ENCODE peak calls at places on chromosomes 1 and 21, in five cellular contexts. B is IMR-90, M is heart left ventricle, A is OCI-LY7, X is PC-9. P is an unnamed sample.

GRCh38 chr1:185426761-185427698 is 110.0 kb upstream of the IVNS1ABP start:
- DNase-seq in B (no peak), M (peak; percentile 52), A (no peak), X (no peak), P (no peak)

GRCh38 chr1:1371354-1371740 is 3.7 kb downstream of the AURKAIP1 start:
- DNase-seq in B (no peak), M (no peak), A (no peak), X (no peak), P (no peak)

GRCh38 chr1:206694151-206694550 is 9.4 kb downstream of the MAPKAPK2 start:
- DNase-seq in B (no peak), M (no peak), A (no peak), X (no peak), P (no peak)

GRCh38 chr1:32094721-32095521 is 12.9 kb upstream of the KPNA6 start:
- DNase-seq in B (no peak), M (no peak), A (no peak), X (peak; percentile 42), P (no peak)

GRCh38 chr21:27681038-27681437 is 714.1 kb upstream of the ADAMTS5 start:
- DNase-seq in B (peak; percentile 46), M (no peak), A (no peak), X (no peak), P (no peak)

GRCh38 chr21:41766883-41767605 is at the start of gene RIPK4:
- DNase-seq in B (peak; percentile 23), M (no peak), A (peak; percentile 76), X (peak; percentile 84), P (peak; percentile 61)

GRCh38 chr1:31891280-31891679 is 46.9 kb downstream of the PTP4A2 start:
- DNase-seq in B (peak; percentile 16), M (no peak), A (no peak), X (no peak), P (no peak)

GRCh38 chr1:179124866-179125265 is 43.0 kb downstream of the TOR3A start:
- DNase-seq in B (peak; percentile 78), M (no peak), A (no peak), X (no peak), P (no peak)

GRCh38 chr1:216332003-216332402 is 91.2 kb downstream of the USH2A start:
- DNase-seq in B (no peak), M (no peak), A (no peak), X (no peak), P (no peak)

GRCh38 chr1:108049083-108049819 is 84.3 kb upstream of the VAV3 start:
- DNase-seq in B (no peak), M (peak; percentile 33), A (peak; percentile 36), X (no peak), P (no peak)

GRCh38 chr21:37710555-37711293 is 205.5 kb downstream of the KCNJ6 start:
- DNase-seq in B (peak; percentile 68), M (peak; percentile 51), A (no peak), X (no peak), P (no peak)

GRCh38 chr1:54287821-54288220 is 87.9 kb downstream of the MRPL37 start:
- DNase-seq in B (peak; percentile 63), M (no peak), A (no peak), X (no peak), P (no peak)

GRCh38 chr1:178241057-178241456 is 147.2 kb downstream of the RASAL2 start:
- DNase-seq in B (peak; percentile 77), M (no peak), A (no peak), X (no peak), P (no peak)

GRCh38 chr1:58304584-58304983 is 241.9 kb downstream of the OMA1 start:
- DNase-seq in B (no peak), M (no peak), A (no peak), X (no peak), P (no peak)

GRCh38 chr1:206931709-206932108 is 10.0 kb upstream of the FCMR start:
- DNase-seq in B (no peak), M (no peak), A (peak; percentile 25), X (no peak), P (no peak)

GRCh38 chr1:204989266-204990058 is 53.5 kb upstream of the CNTN2 start:
- DNase-seq in B (peak; percentile 67), M (peak; percentile 68), A (peak; percentile 65), X (peak; percentile 68), P (peak; percentile 77)

GRCh38 chr1:26121854-26122773 is 10.5 kb downstream of the PDIK1L start:
- DNase-seq in B (no peak), M (no peak), A (no peak), X (peak; percentile 28), P (no peak)
- H3K4me1 ChIP-seq in B (no peaks in the 10 kb centered on the region), M (peaks cover 23% of the 10 kb centered on the region), A (peaks cover 25% of the 10 kb centered on the region), X (peaks cover 57% of the 10 kb centered on the region), P (no peaks in the 10 kb centered on the region)

GRCh38 chr1:151478923-151479322 is 19.6 kb upstream of the POGZ start:
- DNase-seq in B (peak; percentile 29), M (no peak), A (no peak), X (no peak), P (no peak)

GRCh38 chr1:151476083-151476482 is 16.8 kb upstream of the POGZ start:
- DNase-seq in B (no peak), M (no peak), A (no peak), X (no peak), P (no peak)

GRCh38 chr1:151477066-151477465 is 17.8 kb upstream of the POGZ start:
- DNase-seq in B (no peak), M (no peak), A (no peak), X (no peak), P (no peak)

GRCh38 chr1:151479462-151479861 is 20.2 kb upstream of the POGZ start:
- DNase-seq in B (no peak), M (no peak), A (no peak), X (no peak), P (no peak)

DNA sequence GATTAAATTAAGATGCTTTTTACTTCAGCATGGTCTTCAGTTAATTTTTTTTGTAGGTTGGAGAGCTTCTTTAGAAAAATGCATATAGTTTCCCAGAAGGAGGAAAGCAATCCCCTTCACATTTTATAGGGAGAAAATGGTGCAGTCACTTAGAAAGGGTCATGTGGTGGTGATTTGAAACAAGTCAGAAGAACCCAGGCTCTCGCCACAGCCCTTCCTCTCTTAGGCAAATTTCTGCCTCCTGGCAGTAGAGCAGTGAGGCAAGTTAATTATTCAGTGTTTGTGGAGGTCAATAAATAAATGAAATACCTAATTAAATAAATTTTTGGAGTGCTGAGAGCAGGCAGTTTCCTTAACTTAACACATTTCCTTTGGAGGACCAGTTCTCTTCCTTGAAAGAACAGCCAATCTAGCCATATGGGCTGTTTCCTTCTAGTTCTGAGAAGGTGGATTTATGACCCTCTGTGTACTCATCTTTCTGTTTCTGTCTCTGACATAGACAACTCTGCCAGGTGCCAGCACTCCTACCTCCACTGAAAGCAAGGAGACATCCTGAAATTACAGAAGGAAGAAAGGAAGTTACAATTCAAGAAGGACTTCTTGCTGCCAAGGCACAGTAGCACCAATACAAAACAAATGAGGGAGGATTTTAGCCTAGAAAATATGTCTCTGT is 19.0 kb upstream of the POGZ start:
- DNase-seq in B (no peak), M (no peak), A (no peak), X (no peak), P (no peak)
- H3K4me1 ChIP-seq in B (no peaks in the 10 kb centered on the region), M (peaks cover 3% of the 10 kb centered on the region), A (no peaks in the 10 kb centered on the region), X (peaks cover 6% of the 10 kb centered on the region), P (no peaks in the 10 kb centered on the region)

DNA sequence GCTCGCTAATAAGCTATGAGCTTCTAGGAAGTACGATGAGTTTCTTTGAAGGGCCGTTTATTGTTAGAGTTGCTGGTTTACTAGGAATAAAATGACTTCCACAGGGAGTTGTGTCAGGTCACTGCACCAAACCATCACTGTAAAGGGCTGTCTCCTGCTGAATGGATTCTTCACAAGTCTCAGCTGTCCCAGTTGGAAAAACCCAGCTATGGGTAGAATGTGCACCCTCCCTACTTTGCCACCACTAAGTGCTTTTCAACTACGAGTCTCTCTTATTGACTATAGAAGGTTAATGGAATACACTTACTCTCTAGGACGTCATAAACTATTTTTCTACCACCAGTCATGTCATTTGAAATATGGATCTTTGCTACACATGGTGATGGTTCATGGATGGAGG is 94.8 kb upstream of the BMP8A start:
- DNase-seq in B (no peak), M (no peak), A (no peak), X (no peak), P (no peak)
- H3K4me1 ChIP-seq in B (peaks cover 23% of the 10 kb centered on the region), M (peaks cover 66% of the 10 kb centered on the region), A (peaks cover 49% of the 10 kb centered on the region), X (peaks cover 84% of the 10 kb centered on the region), P (peaks cover 4% of the 10 kb centered on the region)

GRCh38 chr1:162674018-162674608 is 41.8 kb downstream of the DDR2 start:
- DNase-seq in B (peak; percentile 70), M (no peak), A (no peak), X (no peak), P (no peak)

GRCh38 chr1:162670928-162671663 is 38.8 kb downstream of the DDR2 start:
- DNase-seq in B (peak; percentile 77), M (no peak), A (no peak), X (no peak), P (no peak)

GRCh38 chr1:162676087-162676486 is 43.8 kb downstream of the DDR2 start:
- DNase-seq in B (peak; percentile 70), M (no peak), A (no peak), X (no peak), P (no peak)

GRCh38 chr1:162672678-162673259 is 40.5 kb downstream of the DDR2 start:
- DNase-seq in B (no peak), M (no peak), A (no peak), X (no peak), P (no peak)

DNA sequence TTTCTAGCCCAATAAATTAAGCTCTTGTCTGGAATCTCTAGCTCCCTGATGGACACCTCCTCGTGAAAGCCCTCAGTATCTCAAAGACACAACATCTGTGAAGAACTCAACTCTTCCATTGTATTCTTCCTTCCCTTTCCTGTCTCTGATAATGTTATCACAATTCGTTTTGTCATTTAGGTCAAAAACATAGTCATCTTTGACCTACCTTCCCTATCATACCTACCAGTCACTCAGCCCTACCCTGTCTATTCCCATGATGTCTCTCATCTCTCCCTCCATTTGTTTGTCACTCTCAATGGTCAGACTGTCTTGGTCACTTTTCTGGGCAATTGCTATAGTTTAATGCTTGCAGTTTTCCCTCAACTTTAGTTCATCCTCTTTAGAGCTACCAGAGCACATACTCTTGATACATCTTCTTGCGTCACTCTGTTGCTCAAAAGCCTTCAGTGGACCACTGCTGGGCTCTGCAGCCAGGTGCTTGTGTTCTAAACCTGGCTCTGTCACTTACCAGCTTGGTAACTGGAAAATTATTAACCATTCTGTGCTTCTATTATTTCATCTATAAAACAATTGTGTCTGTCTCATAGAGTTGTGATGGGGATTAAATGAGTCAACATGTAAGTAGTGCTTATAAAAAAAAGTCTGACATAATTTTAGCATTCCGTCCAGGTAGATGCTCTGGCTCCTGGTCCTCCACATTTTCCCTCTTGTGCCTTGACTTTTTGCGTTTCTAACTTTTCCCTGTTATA is 39.6 kb downstream of the DDR2 start:
- DNase-seq in B (no peak), M (no peak), A (no peak), X (no peak), P (no peak)
- H3K4me1 ChIP-seq in B (peaks cover 23% of the 10 kb centered on the region), M (peaks cover 32% of the 10 kb centered on the region), A (no peaks in the 10 kb centered on the region), X (no peaks in the 10 kb centered on the region), P (no peaks in the 10 kb centered on the region)

P was measured in iPS DF 6.9.